ENCODE peak calls at places on chromosomes 11 and 22, in four cellular contexts. Z is skeletal muscle cell, J is HAP-1, N is RWPE1. L is an unnamed sample.
A peak's percentile ranks its signal among the peaks of the same experiment; 100 is the strongest.

GRCh38 chr11:73230931-73231330 is 12.8 kb downstream of the P2RY2 start:
- DNase-seq in Z (no peak), J (no peak), N (no peak), L (no peak)

GRCh38 chr11:70928854-70929598 is 323.4 kb downstream of the SHANK2 start:
- DNase-seq in Z (no peak), J (no peak), N (no peak), L (no peak)

GRCh38 chr11:77191429-77191822 is 63.4 kb downstream of the MYO7A start:
- DNase-seq in Z (no peak), J (no peak), N (no peak), L (peak; percentile 10)

GRCh38 chr11:64842366-64842759 is 2.1 kb downstream of the CDC42BPG start:
- DNase-seq in Z (no peak), J (no peak), N (peak; percentile 44), L (peak; percentile 45)

GRCh38 chr11:2781413-2782274 is 81.8 kb upstream of the KCNQ1OT1 start:
- DNase-seq in Z (no peak), J (peak; percentile 4), N (no peak), L (no peak)

GRCh38 chr22:44225091-44225689 is 44.5 kb downstream of the PARVG start:
- DNase-seq in Z (no peak), J (no peak), N (no peak), L (no peak)

GRCh38 chr11:15124528-15124927 is 9.8 kb downstream of the INSC start:
- DNase-seq in Z (no peak), J (no peak), N (no peak), L (no peak)

GRCh38 chr11:75350743-75351540 is 519 bp downstream of the ARRB1 start:
- DNase-seq in Z (no peak), J (peak; percentile 63), N (no peak), L (peak; percentile 23)

GRCh38 chr11:120819437-120819836 is 204.5 kb upstream of the TBCEL start:
- DNase-seq in Z (no peak), J (no peak), N (no peak), L (no peak)

L was measured in bronchial epithelial cell.